ENCODE peak calls at places on chromosomes 3 and 15, in nine cellular contexts. One of them, this sample, is unnamed.

GRCh38 chr15:36827824-36828223 is 248.4 kb downstream of the CDIN1 start:
- DNase-seq in amniotic stem cell: no peak
- DNase-seq in posterior cingulate gyrus: no peak
- DNase-seq in esophagus muscularis mucosa: no peak
- DNase-seq in activated CD8-positive, alpha-beta memory T cell treated with anti-CD3 and anti-CD28 coated beads for 48 hours: no peak
- DNase-seq in effector CD4-positive, alpha-beta T cell: no peak
- DNase-seq in NCI-H2081 treated with DMSO at 0.1 percent for 48 hours: no peak
- DNase-seq in anterior cingulate cortex: no peak
- DNase-seq in tibial artery: no peak
- DNase-seq in this sample: no peak

GRCh38 chr15:43958894-43959330 is 132.1 kb downstream of the WDR76 start:
- DNase-seq in effector CD4-positive, alpha-beta T cell: no peak
- DNase-seq in anterior cingulate cortex: no peak
- DNase-seq in NCI-H2081 treated with DMSO at 0.1 percent for 48 hours: no peak
- DNase-seq in activated CD8-positive, alpha-beta memory T cell treated with anti-CD3 and anti-CD28 coated beads for 48 hours: no peak
- DNase-seq in posterior cingulate gyrus: no peak
- DNase-seq in tibial artery: no peak
- DNase-seq in amniotic stem cell: no peak
- DNase-seq in esophagus muscularis mucosa: no peak
- DNase-seq in this sample: no peak

GRCh38 chr3:50623840-50624474 is 7.0 kb downstream of the MAPKAPK3 start:
- DNase-seq in tibial artery: no peak
- DNase-seq in effector CD4-positive, alpha-beta T cell: no peak
- DNase-seq in esophagus muscularis mucosa: no peak
- DNase-seq in activated CD8-positive, alpha-beta memory T cell treated with anti-CD3 and anti-CD28 coated beads for 48 hours: peak; percentile 39
- DNase-seq in NCI-H2081 treated with DMSO at 0.1 percent for 48 hours: no peak
- DNase-seq in anterior cingulate cortex: no peak
- DNase-seq in amniotic stem cell: no peak
- DNase-seq in posterior cingulate gyrus: no peak
- DNase-seq in this sample: no peak

GRCh38 chr3:150314248-150315027 is 93.7 kb upstream of the TSC22D2 start:
- DNase-seq in posterior cingulate gyrus: no peak
- DNase-seq in effector CD4-positive, alpha-beta T cell: no peak
- DNase-seq in NCI-H2081 treated with DMSO at 0.1 percent for 48 hours: no peak
- DNase-seq in anterior cingulate cortex: no peak
- DNase-seq in activated CD8-positive, alpha-beta memory T cell treated with anti-CD3 and anti-CD28 coated beads for 48 hours: no peak
- DNase-seq in amniotic stem cell: no peak
- DNase-seq in esophagus muscularis mucosa: no peak
- DNase-seq in tibial artery: no peak
- DNase-seq in this sample: no peak

GRCh38 chr3:59502806-59503205 is 453.0 kb upstream of the CFAP20DC start:
- DNase-seq in NCI-H2081 treated with DMSO at 0.1 percent for 48 hours: no peak
- DNase-seq in activated CD8-positive, alpha-beta memory T cell treated with anti-CD3 and anti-CD28 coated beads for 48 hours: peak; percentile 2
- DNase-seq in tibial artery: no peak
- DNase-seq in anterior cingulate cortex: no peak
- DNase-seq in amniotic stem cell: peak; percentile 78
- DNase-seq in posterior cingulate gyrus: no peak
- DNase-seq in effector CD4-positive, alpha-beta T cell: no peak
- DNase-seq in esophagus muscularis mucosa: no peak
- DNase-seq in this sample: no peak

GRCh38 chr15:71708052-71708432 is 102.3 kb upstream of the NR2E3 start:
- DNase-seq in posterior cingulate gyrus: no peak
- DNase-seq in esophagus muscularis mucosa: peak; percentile 53
- DNase-seq in tibial artery: no peak
- DNase-seq in amniotic stem cell: no peak
- DNase-seq in NCI-H2081 treated with DMSO at 0.1 percent for 48 hours: no peak
- DNase-seq in activated CD8-positive, alpha-beta memory T cell treated with anti-CD3 and anti-CD28 coated beads for 48 hours: no peak
- DNase-seq in effector CD4-positive, alpha-beta T cell: no peak
- DNase-seq in anterior cingulate cortex: no peak
- DNase-seq in this sample: no peak

GRCh38 chr3:86973440-86973839 is 17.5 kb downstream of the VGLL3 start:
- DNase-seq in esophagus muscularis mucosa: no peak
- DNase-seq in effector CD4-positive, alpha-beta T cell: no peak
- DNase-seq in anterior cingulate cortex: no peak
- DNase-seq in NCI-H2081 treated with DMSO at 0.1 percent for 48 hours: no peak
- DNase-seq in amniotic stem cell: peak; percentile 72
- DNase-seq in activated CD8-positive, alpha-beta memory T cell treated with anti-CD3 and anti-CD28 coated beads for 48 hours: no peak
- DNase-seq in posterior cingulate gyrus: no peak
- DNase-seq in tibial artery: no peak
- DNase-seq in this sample: no peak

GRCh38 chr3:149898771-149899170 is 71.9 kb downstream of the PFN2 start:
- DNase-seq in anterior cingulate cortex: no peak
- DNase-seq in esophagus muscularis mucosa: no peak
- DNase-seq in NCI-H2081 treated with DMSO at 0.1 percent for 48 hours: no peak
- DNase-seq in amniotic stem cell: peak; percentile 54
- DNase-seq in posterior cingulate gyrus: no peak
- DNase-seq in tibial artery: no peak
- DNase-seq in activated CD8-positive, alpha-beta memory T cell treated with anti-CD3 and anti-CD28 coated beads for 48 hours: no peak
- DNase-seq in effector CD4-positive, alpha-beta T cell: no peak
- DNase-seq in this sample: no peak

GRCh38 chr3:126358038-126358815 is 1.0 kb upstream of the KLF15 start:
- DNase-seq in NCI-H2081 treated with DMSO at 0.1 percent for 48 hours: no peak
- DNase-seq in activated CD8-positive, alpha-beta memory T cell treated with anti-CD3 and anti-CD28 coated beads for 48 hours: no peak
- DNase-seq in posterior cingulate gyrus: no peak
- DNase-seq in amniotic stem cell: no peak
- DNase-seq in anterior cingulate cortex: no peak
- DNase-seq in effector CD4-positive, alpha-beta T cell: no peak
- DNase-seq in esophagus muscularis mucosa: no peak
- DNase-seq in tibial artery: peak; percentile 89
- DNase-seq in this sample: peak; percentile 67

GRCh38 chr15:69012761-69013364 is 1.6 kb upstream of the NOX5 start:
- DNase-seq in posterior cingulate gyrus: no peak
- DNase-seq in tibial artery: no peak
- DNase-seq in effector CD4-positive, alpha-beta T cell: no peak
- DNase-seq in NCI-H2081 treated with DMSO at 0.1 percent for 48 hours: no peak
- DNase-seq in anterior cingulate cortex: no peak
- DNase-seq in activated CD8-positive, alpha-beta memory T cell treated with anti-CD3 and anti-CD28 coated beads for 48 hours: no peak
- DNase-seq in esophagus muscularis mucosa: peak; percentile 4
- DNase-seq in amniotic stem cell: no peak
- DNase-seq in this sample: no peak

GRCh38 chr3:102183186-102183585 is 251.6 kb upstream of the ZPLD1 start:
- DNase-seq in posterior cingulate gyrus: no peak
- DNase-seq in esophagus muscularis mucosa: no peak
- DNase-seq in effector CD4-positive, alpha-beta T cell: no peak
- DNase-seq in anterior cingulate cortex: no peak
- DNase-seq in NCI-H2081 treated with DMSO at 0.1 percent for 48 hours: no peak
- DNase-seq in amniotic stem cell: no peak
- DNase-seq in activated CD8-positive, alpha-beta memory T cell treated with anti-CD3 and anti-CD28 coated beads for 48 hours: no peak
- DNase-seq in tibial artery: no peak
- DNase-seq in this sample: no peak

GRCh38 chr3:67381667-67382272 is 272.6 kb downstream of the SUCLG2 start:
- DNase-seq in posterior cingulate gyrus: no peak
- DNase-seq in tibial artery: no peak
- DNase-seq in NCI-H2081 treated with DMSO at 0.1 percent for 48 hours: no peak
- DNase-seq in amniotic stem cell: no peak
- DNase-seq in effector CD4-positive, alpha-beta T cell: no peak
- DNase-seq in esophagus muscularis mucosa: no peak
- DNase-seq in activated CD8-positive, alpha-beta memory T cell treated with anti-CD3 and anti-CD28 coated beads for 48 hours: no peak
- DNase-seq in anterior cingulate cortex: no peak
- DNase-seq in this sample: no peak

GRCh38 chr3:32176989-32177701 is 61.3 kb upstream of the CMTM8 start:
- DNase-seq in amniotic stem cell: peak; percentile 3
- DNase-seq in NCI-H2081 treated with DMSO at 0.1 percent for 48 hours: no peak
- DNase-seq in activated CD8-positive, alpha-beta memory T cell treated with anti-CD3 and anti-CD28 coated beads for 48 hours: peak; percentile 55
- DNase-seq in effector CD4-positive, alpha-beta T cell: peak; percentile 62
- DNase-seq in esophagus muscularis mucosa: no peak
- DNase-seq in anterior cingulate cortex: no peak
- DNase-seq in tibial artery: no peak
- DNase-seq in posterior cingulate gyrus: no peak
- DNase-seq in this sample: no peak

GRCh38 chr15:78914027-78914764 is 30.6 kb downstream of the CTSH start:
- DNase-seq in tibial artery: peak; percentile 92
- DNase-seq in esophagus muscularis mucosa: no peak
- DNase-seq in posterior cingulate gyrus: no peak
- DNase-seq in effector CD4-positive, alpha-beta T cell: no peak
- DNase-seq in NCI-H2081 treated with DMSO at 0.1 percent for 48 hours: no peak
- DNase-seq in amniotic stem cell: no peak
- DNase-seq in anterior cingulate cortex: no peak
- DNase-seq in activated CD8-positive, alpha-beta memory T cell treated with anti-CD3 and anti-CD28 coated beads for 48 hours: no peak
- DNase-seq in this sample: no peak

GRCh38 chr15:37054336-37054735 is 46.0 kb downstream of the MEIS2 start:
- DNase-seq in NCI-H2081 treated with DMSO at 0.1 percent for 48 hours: no peak
- DNase-seq in amniotic stem cell: no peak
- DNase-seq in tibial artery: no peak
- DNase-seq in posterior cingulate gyrus: no peak
- DNase-seq in anterior cingulate cortex: no peak
- DNase-seq in effector CD4-positive, alpha-beta T cell: no peak
- DNase-seq in esophagus muscularis mucosa: no peak
- DNase-seq in activated CD8-positive, alpha-beta memory T cell treated with anti-CD3 and anti-CD28 coated beads for 48 hours: no peak
- DNase-seq in this sample: no peak

GRCh38 chr15:59997070-59997701 is 6.9 kb upstream of the FOXB1 start:
- DNase-seq in NCI-H2081 treated with DMSO at 0.1 percent for 48 hours: peak; percentile 16
- DNase-seq in activated CD8-positive, alpha-beta memory T cell treated with anti-CD3 and anti-CD28 coated beads for 48 hours: no peak
- DNase-seq in tibial artery: no peak
- DNase-seq in esophagus muscularis mucosa: no peak
- DNase-seq in posterior cingulate gyrus: no peak
- DNase-seq in effector CD4-positive, alpha-beta T cell: peak; percentile 31
- DNase-seq in anterior cingulate cortex: no peak
- DNase-seq in amniotic stem cell: no peak
- DNase-seq in this sample: peak; percentile 54

GRCh38 chr15:75727851-75728715 is 15.4 kb upstream of the CSPG4 start:
- DNase-seq in effector CD4-positive, alpha-beta T cell: peak; percentile 67
- DNase-seq in posterior cingulate gyrus: peak; percentile 43
- DNase-seq in amniotic stem cell: no peak
- DNase-seq in activated CD8-positive, alpha-beta memory T cell treated with anti-CD3 and anti-CD28 coated beads for 48 hours: no peak
- DNase-seq in tibial artery: peak; percentile 78
- DNase-seq in esophagus muscularis mucosa: no peak
- DNase-seq in anterior cingulate cortex: peak; percentile 16
- DNase-seq in NCI-H2081 treated with DMSO at 0.1 percent for 48 hours: no peak
- DNase-seq in this sample: peak; percentile 82

GRCh38 chr15:50066202-50066601 is 52.8 kb downstream of the ATP8B4 start:
- DNase-seq in posterior cingulate gyrus: no peak
- DNase-seq in effector CD4-positive, alpha-beta T cell: no peak
- DNase-seq in activated CD8-positive, alpha-beta memory T cell treated with anti-CD3 and anti-CD28 coated beads for 48 hours: peak; percentile 4
- DNase-seq in esophagus muscularis mucosa: no peak
- DNase-seq in anterior cingulate cortex: no peak
- DNase-seq in amniotic stem cell: no peak
- DNase-seq in tibial artery: no peak
- DNase-seq in NCI-H2081 treated with DMSO at 0.1 percent for 48 hours: no peak
- DNase-seq in this sample: no peak

GRCh38 chr3:58567251-58567515 is 10.0 kb downstream of the FAM107A start:
- DNase-seq in esophagus muscularis mucosa: no peak
- DNase-seq in posterior cingulate gyrus: no peak
- DNase-seq in effector CD4-positive, alpha-beta T cell: no peak
- DNase-seq in anterior cingulate cortex: no peak
- DNase-seq in tibial artery: peak; percentile 34
- DNase-seq in amniotic stem cell: no peak
- DNase-seq in NCI-H2081 treated with DMSO at 0.1 percent for 48 hours: no peak
- DNase-seq in activated CD8-positive, alpha-beta memory T cell treated with anti-CD3 and anti-CD28 coated beads for 48 hours: no peak
- DNase-seq in this sample: peak; percentile 69

GRCh38 chr3:41026394-41027177 is 172.7 kb upstream of the CTNNB1 start:
- DNase-seq in esophagus muscularis mucosa: no peak
- DNase-seq in posterior cingulate gyrus: no peak
- DNase-seq in tibial artery: no peak
- DNase-seq in activated CD8-positive, alpha-beta memory T cell treated with anti-CD3 and anti-CD28 coated beads for 48 hours: no peak
- DNase-seq in amniotic stem cell: no peak
- DNase-seq in effector CD4-positive, alpha-beta T cell: no peak
- DNase-seq in anterior cingulate cortex: no peak
- DNase-seq in NCI-H2081 treated with DMSO at 0.1 percent for 48 hours: no peak
- DNase-seq in this sample: peak; percentile 82

GRCh38 chr15:85564686-85565085 is 184.3 kb downstream of the AKAP13 start:
- DNase-seq in effector CD4-positive, alpha-beta T cell: no peak
- DNase-seq in tibial artery: no peak
- DNase-seq in esophagus muscularis mucosa: no peak
- DNase-seq in posterior cingulate gyrus: no peak
- DNase-seq in activated CD8-positive, alpha-beta memory T cell treated with anti-CD3 and anti-CD28 coated beads for 48 hours: no peak
- DNase-seq in anterior cingulate cortex: no peak
- DNase-seq in amniotic stem cell: no peak
- DNase-seq in NCI-H2081 treated with DMSO at 0.1 percent for 48 hours: no peak
- DNase-seq in this sample: no peak

GRCh38 chr15:87943629-87944028 is 312.9 kb downstream of the NTRK3 start:
- DNase-seq in activated CD8-positive, alpha-beta memory T cell treated with anti-CD3 and anti-CD28 coated beads for 48 hours: no peak
- DNase-seq in NCI-H2081 treated with DMSO at 0.1 percent for 48 hours: no peak
- DNase-seq in tibial artery: no peak
- DNase-seq in anterior cingulate cortex: no peak
- DNase-seq in posterior cingulate gyrus: no peak
- DNase-seq in esophagus muscularis mucosa: no peak
- DNase-seq in effector CD4-positive, alpha-beta T cell: no peak
- DNase-seq in amniotic stem cell: no peak
- DNase-seq in this sample: no peak

GRCh38 chr15:81373996-81374395 is at the start of gene TMC3:
- DNase-seq in esophagus muscularis mucosa: no peak
- DNase-seq in NCI-H2081 treated with DMSO at 0.1 percent for 48 hours: no peak
- DNase-seq in activated CD8-positive, alpha-beta memory T cell treated with anti-CD3 and anti-CD28 coated beads for 48 hours: no peak
- DNase-seq in posterior cingulate gyrus: no peak
- DNase-seq in anterior cingulate cortex: no peak
- DNase-seq in amniotic stem cell: no peak
- DNase-seq in tibial artery: no peak
- DNase-seq in effector CD4-positive, alpha-beta T cell: no peak
- DNase-seq in this sample: no peak

GRCh38 chr3:106566277-106566676 is 697.5 kb upstream of the CBLB start:
- DNase-seq in amniotic stem cell: no peak
- DNase-seq in tibial artery: no peak
- DNase-seq in activated CD8-positive, alpha-beta memory T cell treated with anti-CD3 and anti-CD28 coated beads for 48 hours: no peak
- DNase-seq in anterior cingulate cortex: no peak
- DNase-seq in effector CD4-positive, alpha-beta T cell: no peak
- DNase-seq in posterior cingulate gyrus: no peak
- DNase-seq in NCI-H2081 treated with DMSO at 0.1 percent for 48 hours: no peak
- DNase-seq in esophagus muscularis mucosa: no peak
- DNase-seq in this sample: no peak

This sample was measured in kidney.